ENCODE peak calls at places on chromosome 5, in eight cellular contexts. V, O, R, N, S, I, T and K are unnamed samples.

GRCh38 chr5:27947088-27947487 is 908.7 kb upstream of the CDH9 start:
- DNase-seq in V (no peak), O (no peak), R (no peak), N (no peak), S (no peak), I (no peak), T (no peak), K (no peak)

GRCh38 chr5:140242890-140243585 is 59.9 kb downstream of the PFDN1 start:
- DNase-seq in V (no peak), O (no peak), R (no peak), N (no peak), S (no peak), I (peak), T (no peak), K (no peak)

GRCh38 chr5:172463031-172463430 is 8.7 kb upstream of the SH3PXD2B start:
- DNase-seq in V (no peak), O (no peak), R (no peak), N (no peak), S (no peak), I (no peak), T (no peak), K (no peak)

GRCh38 chr5:13771011-13771571 is 173.4 kb downstream of the DNAH5 start:
- DNase-seq in V (no peak), O (no peak), R (no peak), N (no peak), S (no peak), I (no peak), T (no peak), K (no peak)

GRCh38 chr5:153445875-153446567 is 44.4 kb upstream of the GRIA1 start:
- DNase-seq in V (no peak), O (no peak), R (no peak), N (no peak), S (no peak), I (peak), T (no peak), K (no peak)

GRCh38 chr5:153672347-153673090 is 182.0 kb downstream of the GRIA1 start:
- DNase-seq in V (no peak), O (no peak), R (no peak), N (no peak), S (no peak), I (no peak), T (no peak), K (no peak)

GRCh38 chr5:52771343-52772039 is 16.2 kb upstream of the ITGA1 start:
- DNase-seq in V (no peak), O (no peak), R (no peak), N (no peak), S (no peak), I (no peak), T (no peak), K (no peak)

GRCh38 chr5:74940782-74941363 is 74.7 kb upstream of the FAM169A start:
- DNase-seq in V (no peak), O (no peak), R (no peak), N (no peak), S (no peak), I (no peak), T (no peak), K (no peak)

GRCh38 chr5:113036321-113036720 is 59.7 kb downstream of the DCP2 start:
- DNase-seq in V (no peak), O (no peak), R (no peak), N (no peak), S (no peak), I (no peak), T (no peak), K (no peak)

GRCh38 chr5:2260211-2260985 is 377.7 kb upstream of the IRX4 start:
- DNase-seq in V (no peak), O (no peak), R (no peak), N (no peak), S (no peak), I (no peak), T (no peak), K (no peak)

GRCh38 chr5:1349246-1349645 is 4.3 kb upstream of the CLPTM1L start:
- DNase-seq in V (no peak), O (no peak), R (no peak), N (no peak), S (no peak), I (no peak), T (no peak), K (no peak)

GRCh38 chr5:20369151-20369550 is 381.2 kb upstream of the CDH18 start:
- DNase-seq in V (no peak), O (no peak), R (no peak), N (no peak), S (no peak), I (no peak), T (no peak), K (no peak)

GRCh38 chr5:27026791-27027190 is 11.6 kb downstream of the CDH9 start:
- DNase-seq in V (no peak), O (no peak), R (no peak), N (no peak), S (no peak), I (no peak), T (no peak), K (no peak)

GRCh38 chr5:135238622-135239460 is 160.2 kb downstream of the MACROH2A1 start:
- DNase-seq in V (no peak), O (peak), R (no peak), N (no peak), S (no peak), I (peak), T (no peak), K (no peak)

GRCh38 chr5:139638736-139639618 is 9.2 kb upstream of the CXXC5 start:
- DNase-seq in V (no peak), O (peak), R (no peak), N (no peak), S (peak), I (no peak), T (no peak), K (peak)

GRCh38 chr5:124906339-124907097 is 160.1 kb upstream of the ZNF608 start:
- DNase-seq in V (no peak), O (peak), R (no peak), N (no peak), S (peak), I (peak), T (no peak), K (peak)

GRCh38 chr5:143796753-143797152 is 15.2 kb upstream of the HMHB1 start:
- DNase-seq in V (no peak), O (no peak), R (no peak), N (no peak), S (no peak), I (no peak), T (no peak), K (no peak)

GRCh38 chr5:83760579-83760978 is 39.9 kb upstream of the HAPLN1 start:
- DNase-seq in V (no peak), O (no peak), R (no peak), N (no peak), S (no peak), I (no peak), T (no peak), K (no peak)

GRCh38 chr5:72137826-72138409 is 30.6 kb downstream of the MAP1B start:
- DNase-seq in V (peak), O (no peak), R (no peak), N (peak), S (no peak), I (no peak), T (no peak), K (no peak)

GRCh38 chr5:65125681-65126080 is 356.0 kb downstream of the ADAMTS6 start:
- DNase-seq in V (no peak), O (no peak), R (no peak), N (no peak), S (no peak), I (no peak), T (no peak), K (no peak)

GRCh38 chr5:180910735-180911134 is 11.8 kb downstream of the BTNL8 start:
- DNase-seq in V (no peak), O (no peak), R (no peak), N (no peak), S (no peak), I (no peak), T (no peak), K (no peak)

GRCh38 chr5:149871471-149871870 is 73.1 kb downstream of the PDE6A start:
- DNase-seq in V (no peak), O (no peak), R (no peak), N (no peak), S (no peak), I (no peak), T (no peak), K (no peak)
- TF ChIP-seq POLR2A in V (no peak), O (no peak), R (no peak), N (no peak), S (no peak), I (no peak), T (no peak), K (no peak)

DNA sequence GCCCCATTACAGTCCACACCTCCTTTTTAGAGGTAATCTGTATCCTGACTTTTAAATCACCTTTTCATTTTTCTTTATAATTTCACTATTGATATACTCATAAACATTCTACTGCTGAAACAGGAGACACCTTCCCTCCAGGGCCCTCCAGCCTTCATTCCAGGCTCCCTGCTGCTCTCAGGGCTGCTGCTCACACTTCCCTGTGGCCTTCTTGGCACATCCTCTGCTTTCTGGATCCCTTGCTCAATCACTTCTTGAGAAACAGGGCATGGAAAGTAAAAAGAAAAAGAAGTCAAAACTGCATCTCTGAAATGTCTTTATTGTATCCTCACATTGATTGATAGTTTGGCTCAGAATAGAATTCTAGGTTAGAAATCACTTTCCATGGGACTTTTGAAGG is 19.3 kb upstream of the WNT8A start:
- DNase-seq in V (no peak), O (no peak), R (no peak), N (no peak), S (no peak), I (no peak), T (no peak), K (no peak)
- TF ChIP-seq POLR2A in V (no peak), O (no peak), R (no peak), N (no peak), S (no peak), I (no peak), T (no peak), K (no peak)

GRCh38 chr5:81161012-81161601 is 72.0 kb upstream of the CKMT2 start:
- DNase-seq in V (no peak), O (no peak), R (no peak), N (no peak), S (no peak), I (no peak), T (no peak), K (no peak)
- TF ChIP-seq POLR2A in V (no peak), O (no peak), R (no peak), N (no peak), S (no peak), I (no peak), T (no peak), K (no peak)

GRCh38 chr5:10266839-10267238 is 16.8 kb downstream of the CCT5 start:
- DNase-seq in V (no peak), O (no peak), R (no peak), N (no peak), S (no peak), I (no peak), T (no peak), K (no peak)
- TF ChIP-seq POLR2A in V (no peak), O (no peak), R (no peak), N (no peak), S (no peak), I (no peak), T (no peak), K (no peak)

GRCh38 chr5:96809898-96810297 is 2.2 kb upstream of the ERAP1 start:
- DNase-seq in V (no peak), O (no peak), R (no peak), N (no peak), S (no peak), I (no peak), T (no peak), K (no peak)

GRCh38 chr5:96812851-96813250 is 5.1 kb upstream of the ERAP1 start:
- DNase-seq in V (no peak), O (no peak), R (no peak), N (no peak), S (no peak), I (no peak), T (no peak), K (no peak)

GRCh38 chr5:96808868-96809558 is 1.3 kb upstream of the ERAP1 start:
- DNase-seq in V (no peak), O (no peak), R (no peak), N (no peak), S (no peak), I (no peak), T (no peak), K (no peak)

GRCh38 chr5:96808541-96808828 is 740 bp upstream of the ERAP1 start:
- DNase-seq in V (no peak), O (no peak), R (no peak), N (no peak), S (no peak), I (no peak), T (no peak), K (no peak)

DNA sequence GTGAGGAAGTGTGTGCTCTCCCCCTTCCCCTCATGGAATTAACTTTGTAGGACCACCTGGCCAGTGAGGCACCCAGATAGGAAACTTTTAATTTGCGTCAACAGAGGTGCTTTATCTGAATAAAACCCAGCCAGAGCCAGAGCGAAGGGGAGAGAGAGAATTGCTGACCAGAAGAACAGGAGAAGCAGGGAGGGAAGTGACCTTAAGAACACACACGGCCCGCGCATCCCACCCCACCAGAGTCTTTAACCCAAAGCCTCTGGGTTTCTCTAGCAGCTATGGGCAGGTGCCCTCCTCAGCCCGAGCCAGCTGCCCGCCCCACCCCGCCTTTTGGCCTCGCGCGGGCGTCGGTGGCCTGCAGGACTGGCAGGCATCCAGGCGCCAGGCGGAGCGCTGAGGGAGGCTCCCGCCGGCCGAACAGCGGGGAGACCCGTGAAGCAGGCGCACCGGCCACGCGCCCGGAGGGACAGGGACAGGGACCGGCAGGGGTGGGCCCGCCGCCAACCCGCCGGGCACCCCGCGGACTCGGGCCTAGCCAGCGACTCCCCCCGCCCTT is 568 bp downstream of the ERAP1 start:
- DNase-seq in V (peak), O (peak), R (peak), N (no peak), S (peak), I (peak), T (no peak), K (peak)
- TF ChIP-seq POLR2A in V (peak), O (no peak), R (peak), N (no peak), S (no peak), I (peak), T (no peak), K (no peak)

GRCh38 chr5:176772271-176773210 is 37.8 kb upstream of the UNC5A start:
- DNase-seq in V (no peak), O (peak), R (no peak), N (no peak), S (no peak), I (no peak), T (no peak), K (no peak)

GRCh38 chr5:176771102-176771845 is 39.1 kb upstream of the UNC5A start:
- DNase-seq in V (no peak), O (peak), R (no peak), N (no peak), S (no peak), I (no peak), T (no peak), K (no peak)

GRCh38 chr5:176768174-176768970 is 42.0 kb upstream of the UNC5A start:
- DNase-seq in V (no peak), O (no peak), R (no peak), N (no peak), S (no peak), I (no peak), T (no peak), K (no peak)

GRCh38 chr5:176770431-176770830 is 39.9 kb upstream of the UNC5A start:
- DNase-seq in V (no peak), O (no peak), R (no peak), N (no peak), S (no peak), I (no peak), T (no peak), K (no peak)

DNA sequence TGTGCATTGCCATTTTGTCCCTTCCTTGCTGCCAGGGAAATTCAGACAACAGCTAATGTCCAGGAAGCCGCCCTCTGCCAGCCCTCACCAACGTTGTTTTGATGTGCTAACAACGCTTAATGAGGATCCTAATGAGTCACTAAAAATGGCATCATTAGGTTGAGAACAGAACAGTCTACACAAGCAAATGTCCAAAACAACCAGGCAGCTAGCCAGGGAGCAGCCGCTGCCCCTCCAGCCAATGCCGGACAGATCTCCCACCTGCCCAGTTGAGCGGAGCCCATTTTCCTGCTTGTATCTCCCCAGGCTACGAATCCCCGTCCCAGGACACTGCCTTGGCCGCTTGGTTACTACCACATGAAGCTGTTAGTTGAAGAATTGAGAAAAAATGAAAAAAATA is 40.4 kb upstream of the UNC5A start:
- DNase-seq in V (no peak), O (peak), R (no peak), N (no peak), S (no peak), I (no peak), T (no peak), K (no peak)
- TF ChIP-seq POLR2A in V (no peak), O (no peak), R (no peak), N (no peak), S (no peak), I (no peak), T (no peak), K (no peak)

DNA sequence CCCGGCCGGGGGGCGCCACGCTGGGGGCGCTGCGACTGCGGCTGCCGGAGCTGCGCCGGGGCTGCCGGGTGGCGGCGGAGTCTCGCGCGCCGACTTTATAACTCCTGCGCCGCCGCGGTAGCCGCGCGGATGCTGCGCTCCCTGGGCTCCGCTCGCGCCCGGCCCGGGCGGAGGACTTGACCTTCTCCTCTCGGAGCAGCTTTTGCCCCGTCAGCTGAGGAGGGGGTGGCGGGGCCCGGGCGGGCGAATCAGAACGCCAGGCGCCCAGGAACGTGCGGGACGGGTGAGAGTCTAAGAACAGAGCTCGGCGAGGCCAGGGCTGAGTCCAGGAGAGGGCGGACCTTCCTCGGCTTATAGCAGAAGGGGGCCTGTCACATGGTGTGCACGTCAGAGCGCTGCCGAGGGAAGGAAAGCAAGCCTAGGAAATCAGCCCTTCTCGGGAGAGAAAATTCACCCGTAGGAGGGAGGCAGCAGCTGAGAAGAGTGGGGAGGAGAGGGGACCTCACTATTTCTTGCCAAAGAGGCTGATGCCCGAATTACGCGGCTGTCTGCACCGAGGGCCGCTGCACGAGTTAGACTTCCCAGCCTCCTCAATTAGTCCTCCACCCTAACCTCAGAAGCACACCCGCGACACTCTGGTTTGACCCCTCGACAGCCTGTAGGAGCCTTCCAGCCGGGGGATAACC is at the start of gene FOXD1:
- DNase-seq in V (peak), O (peak), R (peak), N (peak), S (peak), I (peak), T (no peak), K (peak)
- TF ChIP-seq POLR2A in V (peak), O (no peak), R (peak), N (peak), S (no peak), I (no peak), T (no peak), K (no peak)

GRCh38 chr5:93581738-93582414 is 857 bp upstream of the NR2F1-AS1 start:
- DNase-seq in V (no peak), O (no peak), R (no peak), N (peak), S (no peak), I (no peak), T (no peak), K (peak)
- TF ChIP-seq POLR2A in V (no peak), O (no peak), R (no peak), N (no peak), S (no peak), I (no peak), T (no peak), K (no peak)